ENCODE peak calls at places on chromosome 6, in ten cellular contexts. D, U, K, X, Y, L, C, I, N and F are unnamed samples.

GRCh38 chr6:35055906-35056305 is 85.2 kb downstream of the TCP11 start:
- DNase-seq in N (no peak), Y (no peak), X (no peak), L (no peak), I (no peak), U (no peak), C (no peak), K (no peak), D (no peak), F (no peak)

GRCh38 chr6:227074-227782 is 65.1 kb upstream of the DUSP22 start:
- DNase-seq in C (no peak), N (no peak), U (no peak), L (peak), I (no peak), D (no peak), X (no peak), Y (peak), K (no peak), F (peak)

GRCh38 chr6:148128014-148128730 is 214.5 kb upstream of the SASH1 start:
- DNase-seq in D (no peak), X (peak), I (no peak), N (no peak), U (no peak), Y (peak), L (no peak), C (no peak), K (no peak), F (no peak)

GRCh38 chr6:37624606-37625574 is 72.8 kb downstream of the MDGA1 start:
- DNase-seq in I (peak), L (peak), D (no peak), Y (no peak), X (no peak), C (no peak), N (no peak), K (no peak), U (peak), F (no peak)

GRCh38 chr6:19736066-19736465 is 101.1 kb upstream of the ID4 start:
- DNase-seq in L (no peak), C (no peak), N (no peak), U (no peak), K (no peak), D (no peak), X (no peak), Y (no peak), I (no peak), F (no peak)

GRCh38 chr6:130282234-130282995 is 59.7 kb upstream of the SAMD3 start:
- DNase-seq in L (no peak), K (no peak), Y (peak), C (no peak), I (no peak), D (no peak), N (no peak), X (peak), U (no peak), F (peak)

GRCh38 chr6:118588626-118589025 is 40.5 kb downstream of the PLN start:
- DNase-seq in I (no peak), C (no peak), Y (peak), N (no peak), D (no peak), K (no peak), L (no peak), X (peak), U (no peak), F (no peak)

GRCh38 chr6:8219352-8219943 is 117.1 kb upstream of the EEF1E1 start:
- DNase-seq in U (no peak), L (peak), Y (peak), C (peak), I (peak), X (peak), N (no peak), D (no peak), K (no peak), F (peak)

GRCh38 chr6:11650297-11650696 is 112.7 kb downstream of the TMEM170B start:
- DNase-seq in N (no peak), C (no peak), K (no peak), X (peak), U (no peak), D (no peak), I (no peak), L (no peak), Y (peak), F (peak)

GRCh38 chr6:2514965-2515543 is 235.7 kb downstream of the MYLK4 start:
- DNase-seq in L (no peak), U (no peak), Y (no peak), K (no peak), X (no peak), I (no peak), D (no peak), C (no peak), N (no peak), F (no peak)

GRCh38 chr6:4794140-4794707 is 18.0 kb downstream of the CDYL start:
- DNase-seq in N (no peak), L (no peak), D (no peak), U (no peak), C (no peak), I (peak), X (no peak), K (no peak), Y (no peak), F (no peak)

GRCh38 chr6:23282243-23283021 is 713.1 kb downstream of the HDGFL1 start:
- DNase-seq in Y (peak), C (no peak), X (no peak), U (no peak), K (no peak), N (no peak), I (no peak), D (no peak), L (no peak), F (no peak)

GRCh38 chr6:90478789-90479602 is 107.9 kb downstream of the MAP3K7 start:
- DNase-seq in N (peak), X (peak), L (peak), D (peak), Y (peak), C (peak), K (peak), U (peak), I (peak), F (peak)

GRCh38 chr6:13979284-13980171 is 54.8 kb downstream of the RNF182 start:
- DNase-seq in I (no peak), L (no peak), X (no peak), Y (no peak), U (no peak), N (no peak), C (no peak), D (no peak), K (no peak), F (no peak)

GRCh38 chr6:163815796-163816195 is 401.3 kb downstream of the QKI start:
- DNase-seq in L (no peak), N (no peak), C (no peak), D (no peak), I (no peak), Y (no peak), K (no peak), U (no peak), X (no peak), F (no peak)

GRCh38 chr6:101722991-101723579 is 329.6 kb downstream of the GRIK2 start:
- DNase-seq in K (no peak), C (no peak), L (no peak), N (no peak), X (peak), Y (peak), I (no peak), D (no peak), U (no peak), F (peak)

GRCh38 chr6:116971959-116972358 is 94.9 kb downstream of the RFX6 start:
- DNase-seq in L (peak), X (peak), I (peak), D (no peak), Y (peak), K (no peak), U (no peak), N (no peak), C (no peak), F (peak)

GRCh38 chr6:14804444-14805210 is 441.2 kb upstream of the JARID2 start:
- DNase-seq in K (no peak), U (no peak), N (peak), X (peak), I (peak), D (peak), L (no peak), C (no peak), Y (peak), F (peak)

GRCh38 chr6:11653028-11653583 is 115.6 kb downstream of the TMEM170B start:
- DNase-seq in K (no peak), D (no peak), X (peak), N (no peak), Y (peak), U (no peak), I (no peak), L (peak), C (no peak), F (peak)